ENCODE peak calls at places on chromosome 6, in ten cellular contexts. O is effector memory CD4-positive, alpha-beta T cell; Q is suprapubic skin; X is cardiac muscle cell; D is uterus; J is lower lobe of right lung; K is pancreas; R is left ventricle myocardium inferior; B is psoas muscle; U is neuronal stem cell. W is an unnamed sample. For H3K4me1, the result is how much of the 10 kb centered on the place peaks cover.

GRCh38 chr6:1510239-1510638 is 99.5 kb upstream of the FOXC1 start:
- DNase-seq in X (no peak), Q (no peak), D (no peak), K (no peak), R (no peak), O (no peak), B (no peak), U (no peak), J (no peak), W (no peak)

GRCh38 chr6:143782517-143782916 is 60.6 kb upstream of the LTV1 start:
- DNase-seq in O (no peak), R (no peak), D (no peak), B (no peak), J (no peak), K (no peak), Q (no peak), U (no peak), X (no peak), W (no peak)

GRCh38 chr6:160013987-160014868 is 45.3 kb downstream of the IGF2R start:
- DNase-seq in O (no peak), D (no peak), K (no peak), U (no peak), Q (no peak), B (no peak), X (no peak), J (no peak), R (no peak), W (no peak)

GRCh38 chr6:64973142-64973541 is 733.9 kb downstream of the EYS start:
- DNase-seq in R (no peak), B (no peak), X (no peak), K (no peak), Q (no peak), O (no peak), U (no peak), J (no peak), D (no peak), W (no peak)

GRCh38 chr6:72245565-72245964 is 359.2 kb downstream of the RIMS1 start:
- DNase-seq in D (no peak), O (no peak), U (peak), B (no peak), X (no peak), J (no peak), K (no peak), Q (no peak), R (no peak), W (no peak)

GRCh38 chr6:45677381-45677992 is 299.8 kb upstream of the SUPT3H start:
- DNase-seq in R (peak), K (no peak), Q (no peak), U (no peak), J (no peak), B (no peak), D (no peak), O (peak), X (no peak), W (peak)

GRCh38 chr6:30615219-30615957 is 1.7 kb downstream of the PPP1R10 start:
- DNase-seq in J (no peak), U (peak), O (no peak), Q (no peak), B (no peak), K (no peak), R (no peak), D (peak), X (peak), W (no peak)

GRCh38 chr6:1574083-1574761 is 35.5 kb upstream of the FOXC1 start:
- DNase-seq in O (no peak), R (no peak), K (no peak), J (no peak), U (no peak), B (no peak), X (no peak), D (no peak), Q (no peak), W (no peak)

GRCh38 chr6:145929037-145929633 is 35.0 kb downstream of the SHPRH start:
- DNase-seq in X (peak), Q (no peak), B (no peak), O (no peak), D (no peak), K (no peak), R (no peak), J (no peak), U (peak), W (no peak)

DNA sequence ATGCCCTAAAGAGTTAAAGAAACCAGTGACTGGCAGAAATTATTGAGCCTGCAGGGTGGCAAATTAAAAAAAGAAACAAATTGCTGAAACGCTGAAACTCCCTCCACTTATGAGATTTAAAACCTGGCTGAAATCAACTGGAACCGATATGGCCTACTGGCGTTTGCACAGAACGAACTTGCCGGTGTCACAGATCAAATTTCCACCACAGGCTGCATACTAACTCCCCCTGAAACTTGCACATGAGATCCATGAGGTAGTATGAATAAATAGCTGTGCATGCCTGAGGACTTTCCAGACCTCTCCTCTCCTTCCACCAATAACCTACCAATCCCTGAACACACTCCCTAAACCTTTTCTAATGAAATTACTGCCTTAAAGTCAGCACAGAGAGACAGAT is 150.4 kb downstream of the RNGTT start:
- DNase-seq in D (no peak), O (no peak), U (no peak), J (no peak), R (no peak), K (no peak), B (no peak), Q (no peak), X (no peak), W (no peak)
- H3K4me3 ChIP-seq in D (no peak), O (no peak), U (no peak), J (no peak), R (no peak), K (no peak), B (peak), Q (no peak), X (no peak), W (no peak)

GRCh38 chr6:11211235-11211634 is 21.2 kb downstream of the NEDD9 start:
- DNase-seq in K (no peak), R (no peak), U (no peak), B (no peak), Q (no peak), X (no peak), O (no peak), D (no peak), J (no peak), W (no peak)

GRCh38 chr6:11209941-11210340 is 22.5 kb downstream of the NEDD9 start:
- DNase-seq in U (no peak), B (no peak), O (no peak), J (no peak), X (no peak), D (no peak), K (no peak), Q (no peak), R (no peak), W (no peak)

GRCh38 chr6:11210386-11211138 is 21.9 kb downstream of the NEDD9 start:
- DNase-seq in D (no peak), O (no peak), U (no peak), X (no peak), R (no peak), K (no peak), B (no peak), Q (no peak), J (no peak), W (no peak)

GRCh38 chr6:11208267-11208666 is 24.2 kb downstream of the NEDD9 start:
- DNase-seq in R (no peak), X (no peak), D (no peak), K (no peak), J (no peak), U (no peak), Q (no peak), B (no peak), O (no peak), W (no peak)

GRCh38 chr6:11209369-11209768 is 23.1 kb downstream of the NEDD9 start:
- DNase-seq in K (no peak), B (no peak), Q (no peak), D (no peak), R (no peak), U (no peak), X (no peak), J (no peak), O (no peak), W (no peak)
- H3K4me1 ChIP-seq in K (under half), B (half or more), Q (half or more), D (under half), R (half or more), U (under half), X (under half), J (half or more), O (under half), W (under half)

GRCh38 chr6:55388161-55388560 is 60.9 kb downstream of the GFRAL start:
- DNase-seq in D (no peak), B (no peak), K (no peak), R (no peak), X (no peak), J (no peak), Q (no peak), U (no peak), O (no peak), W (no peak)
- H3K27ac ChIP-seq in D (no peak), B (no peak), K (no peak), R (no peak), X (no peak), J (no peak), Q (no peak), U (no peak), O (no peak), W (no peak)

GRCh38 chr6:129490551-129491245 is 219.3 kb downstream of the ARHGAP18 start:
- DNase-seq in D (peak), B (no peak), Q (no peak), R (no peak), J (no peak), O (peak), X (no peak), U (no peak), K (no peak), W (no peak)
- H3K4me3 ChIP-seq in D (no peak), B (peak), Q (peak), R (peak), J (peak), O (peak), X (no peak), U (no peak), K (no peak), W (peak)

DNA sequence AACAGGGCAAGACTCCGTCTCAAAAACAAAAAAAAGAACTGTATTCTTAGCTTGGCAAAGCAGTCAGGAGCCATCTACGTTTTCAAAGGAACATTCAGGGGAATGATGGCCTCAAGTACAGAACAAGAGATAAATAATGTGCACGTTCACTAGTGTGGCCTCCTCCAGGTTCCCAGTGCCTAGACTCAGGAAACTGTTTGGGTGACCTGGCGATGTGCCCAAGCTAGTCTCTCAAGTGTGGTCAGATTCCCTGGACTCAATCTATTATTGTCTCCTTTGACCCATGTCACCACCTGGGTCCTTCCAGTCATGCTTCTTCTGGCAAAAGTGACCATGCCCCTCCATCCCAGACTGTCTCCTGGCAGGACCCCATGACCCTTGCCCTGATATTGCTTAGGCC is 23.7 kb downstream of the TRAF3IP2 start:
- DNase-seq in X (no peak), K (no peak), U (no peak), Q (no peak), B (no peak), J (no peak), R (no peak), D (no peak), O (no peak), W (no peak)
- H3K4me1 ChIP-seq in X (under half), K (under half), U (under half), Q (half or more), B (under half), J (half or more), R (half or more), D (under half), O (under half), W (under half)

DNA sequence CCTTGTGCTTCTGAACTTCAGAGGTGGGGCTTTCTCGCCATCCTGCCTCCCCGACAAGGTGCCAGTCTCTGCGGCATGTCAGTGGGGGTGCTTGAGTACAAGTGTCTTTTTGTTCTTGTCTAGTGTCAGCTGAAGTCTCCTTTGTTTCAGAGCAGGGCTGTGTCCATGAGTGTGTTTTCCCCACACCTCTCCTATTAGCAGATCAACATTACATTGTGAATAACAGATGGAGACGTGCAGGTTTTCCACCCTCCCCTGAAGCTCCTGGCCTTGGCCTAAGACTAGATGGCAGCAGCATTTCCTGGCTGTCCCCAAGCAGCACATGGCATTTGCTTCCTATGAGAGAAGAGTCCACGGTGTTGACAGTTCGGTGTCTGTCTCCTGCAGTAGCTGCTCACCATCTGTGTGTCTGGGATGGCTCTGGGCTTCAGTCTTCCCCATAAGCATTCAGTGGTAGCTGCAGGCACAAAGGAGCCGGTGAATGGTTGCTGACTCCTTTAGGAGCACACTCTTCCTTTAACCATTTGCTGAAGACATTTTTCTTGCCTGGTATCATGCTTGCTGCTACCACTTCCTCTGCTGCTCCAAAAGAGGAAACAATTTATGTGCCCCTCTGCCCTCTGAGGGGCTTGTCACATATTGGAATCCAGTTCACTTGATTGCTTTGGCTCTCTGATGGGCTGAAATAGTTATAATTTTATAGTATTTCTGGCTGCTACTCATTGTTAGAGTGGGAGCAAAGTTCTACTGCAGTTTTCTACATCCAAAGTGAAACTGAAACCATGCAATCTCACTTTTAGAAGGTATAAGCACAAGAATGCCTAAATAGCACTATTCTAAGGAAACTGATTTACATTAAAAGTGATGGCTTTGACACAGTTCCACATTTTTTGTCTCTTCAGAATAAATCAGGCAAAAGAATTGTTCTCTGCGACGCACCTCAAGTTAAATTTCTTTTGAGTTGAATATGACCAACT is 913.0 kb downstream of the C6orf118 start:
- DNase-seq in R (no peak), X (no peak), D (no peak), B (no peak), K (no peak), U (no peak), J (no peak), O (no peak), Q (no peak), W (no peak)
- H3K27ac ChIP-seq in R (peak), X (no peak), D (no peak), B (peak), K (no peak), U (peak), J (no peak), O (no peak), Q (no peak), W (peak)

GRCh38 chr6:14121936-14122344 is 4.4 kb downstream of the CD83 start:
- DNase-seq in Q (no peak), U (no peak), D (no peak), B (no peak), K (no peak), J (peak), R (no peak), X (no peak), O (no peak), W (no peak)

GRCh38 chr6:14118091-14118439 is 493 bp downstream of the CD83 start:
- DNase-seq in R (no peak), B (no peak), O (no peak), K (no peak), D (no peak), J (no peak), Q (no peak), U (no peak), X (no peak), W (no peak)

GRCh38 chr6:14118444-14118843 is 872 bp downstream of the CD83 start:
- DNase-seq in X (no peak), J (no peak), R (no peak), O (no peak), K (no peak), U (no peak), Q (no peak), B (no peak), D (no peak), W (no peak)

GRCh38 chr6:14120556-14120955 is 3.0 kb downstream of the CD83 start:
- DNase-seq in U (no peak), Q (no peak), K (no peak), D (no peak), B (no peak), X (no peak), O (no peak), J (no peak), R (no peak), W (no peak)

DNA sequence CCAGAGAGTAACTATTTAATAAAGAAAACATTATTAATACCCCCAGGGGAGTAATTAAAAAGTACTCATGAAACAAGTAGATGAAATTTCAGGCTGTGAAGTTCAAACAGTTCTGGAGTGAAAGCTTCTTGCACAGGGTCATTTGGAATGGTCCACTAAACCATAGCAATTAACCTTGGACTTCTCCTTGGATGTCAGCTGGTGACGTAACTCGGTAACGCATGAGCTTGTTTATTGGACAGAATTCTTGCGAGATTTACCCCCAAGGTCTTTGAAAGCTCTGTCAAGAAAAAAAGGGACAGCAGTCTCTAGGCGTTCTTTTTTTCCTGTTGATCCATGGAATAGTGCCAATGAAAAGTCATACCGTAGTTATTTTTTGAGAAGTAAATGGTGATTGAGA is 2.2 kb downstream of the CD83 start:
- DNase-seq in D (peak), R (no peak), X (no peak), B (no peak), J (no peak), U (no peak), Q (no peak), K (no peak), O (no peak), W (no peak)
- H3K4me3 ChIP-seq in D (no peak), R (no peak), X (no peak), B (no peak), J (peak), U (no peak), Q (no peak), K (no peak), O (no peak), W (no peak)

W was measured in right cardiac atrium.